ENCODE peak calls at places on chromosomes 16 and 17, in four cellular contexts. Z is OCI-M1; W is Caki2; Y is activated CD4-positive, alpha-beta T cell treated with anti-CD3 and anti-CD28 coated beads, Interleukin-2, amount 10 ng/mL, durations not matched to agents 7 days and 5 days. S is an unnamed sample.

GRCh38 chr17:956905-957304 is 22.7 kb downstream of the NXN start:
- DNase-seq in Z (no peak), W (peak), Y (no peak), S (peak)

GRCh38 chr16:14013571-14014283 is 57.4 kb upstream of the MRTFB start:
- DNase-seq in Z (no peak), W (peak), Y (no peak), S (peak)

GRCh38 chr17:56710986-56711385 is 117.5 kb downstream of the NOG start:
- DNase-seq in Z (no peak), W (no peak), Y (no peak), S (no peak)

GRCh38 chr16:10616395-10616743 is 36.0 kb upstream of the EMP2 start:
- DNase-seq in Z (no peak), W (no peak), Y (no peak), S (no peak)

GRCh38 chr17:41537990-41538389 is 9.9 kb upstream of the KRT19 start:
- DNase-seq in Z (no peak), W (no peak), Y (no peak), S (no peak)

GRCh38 chr16:89024546-89024945 is 47.5 kb upstream of the CBFA2T3 start:
- DNase-seq in Z (no peak), W (no peak), Y (no peak), S (no peak)

GRCh38 chr17:74089869-74090464 is 113.5 kb upstream of the RPL38 start:
- DNase-seq in Z (peak), W (peak), Y (peak), S (peak)

GRCh38 chr16:56279132-56279531 is 87.8 kb downstream of the GNAO1 start:
- DNase-seq in Z (no peak), W (no peak), Y (peak), S (no peak)

GRCh38 chr16:89117975-89118289 is 24.3 kb downstream of the ACSF3 start:
- DNase-seq in Z (no peak), W (no peak), Y (no peak), S (no peak)

GRCh38 chr17:64622931-64623654 is 39.0 kb downstream of the SMURF2 start:
- DNase-seq in Z (no peak), W (peak), Y (no peak), S (peak)

GRCh38 chr16:20799599-20799998 is 6.7 kb downstream of the ERI2 start:
- DNase-seq in Z (peak), W (peak), Y (no peak), S (peak)

GRCh38 chr16:83552193-83552592 is 255.6 kb upstream of the HSBP1 start:
- DNase-seq in Z (no peak), W (peak), Y (no peak), S (peak)

GRCh38 chr17:8002646-8003593 is 505 bp downstream of the GUCY2D start:
- DNase-seq in Z (no peak), W (no peak), Y (no peak), S (peak)

GRCh38 chr16:50259334-50260205 is 6.8 kb upstream of the ADCY7 start:
- DNase-seq in Z (no peak), W (no peak), Y (no peak), S (peak)

GRCh38 chr16:30844671-30845449 is 49.0 kb downstream of the BCL7C start:
- DNase-seq in Z (peak), W (peak), Y (peak), S (peak)

GRCh38 chr17:58403312-58403711 is 14.0 kb downstream of the RNF43 start:
- DNase-seq in Z (no peak), W (no peak), Y (no peak), S (no peak)

GRCh38 chr17:67443931-67444597 is 67.0 kb downstream of the PITPNC1 start:
- DNase-seq in Z (no peak), W (no peak), Y (no peak), S (peak)

GRCh38 chr17:80474231-80474932 is 2.0 kb downstream of the NPTX1 start:
- DNase-seq in Z (peak), W (peak), Y (peak), S (no peak)

GRCh38 chr17:40122466-40122943 is 734 bp downstream of the MSL1 start:
- DNase-seq in Z (peak), W (peak), Y (no peak), S (no peak)

GRCh38 chr17:47731396-47731795 is 1.6 kb upstream of the TBX21 start:
- DNase-seq in Z (no peak), W (no peak), Y (no peak), S (no peak)

GRCh38 chr16:86364653-86365380 is 145.5 kb upstream of the FOXF1 start:
- DNase-seq in Z (no peak), W (no peak), Y (no peak), S (no peak)

GRCh38 chr17:9432121-9432866 is 143.3 kb downstream of the STX8 start:
- DNase-seq in Z (no peak), W (no peak), Y (no peak), S (peak)

GRCh38 chr16:57480127-57480753 is 6.1 kb downstream of the DOK4 start:
- DNase-seq in Z (no peak), W (peak), Y (no peak), S (peak)

GRCh38 chr17:74417178-74418045 is 14.5 kb upstream of the GPRC5C start:
- DNase-seq in Z (no peak), W (peak), Y (no peak), S (no peak)

GRCh38 chr16:87206646-87207451 is 110.3 kb downstream of the C16orf95 start:
- DNase-seq in Z (no peak), W (no peak), Y (no peak), S (peak)

GRCh38 chr16:46607529-46607928 is 13.7 kb downstream of the SHCBP1 start:
- DNase-seq in Z (peak), W (peak), Y (no peak), S (peak)

GRCh38 chr17:67578058-67578457 is 139.7 kb upstream of the NOL11 start:
- DNase-seq in Z (no peak), W (no peak), Y (no peak), S (no peak)

GRCh38 chr16:12535535-12536411 is 267.9 kb downstream of the CPPED1 start:
- DNase-seq in Z (peak), W (peak), Y (peak), S (peak)

GRCh38 chr16:83002351-83003334 is 375.9 kb downstream of the CDH13 start:
- DNase-seq in Z (no peak), W (peak), Y (no peak), S (peak)

GRCh38 chr16:16075463-16076399 is 126.3 kb downstream of the ABCC1 start:
- DNase-seq in Z (no peak), W (no peak), Y (no peak), S (peak)

GRCh38 chr17:64747938-64748540 is 85.9 kb upstream of the SMURF2 start:
- DNase-seq in Z (no peak), W (no peak), Y (no peak), S (no peak)

S was measured in foreskin fibroblast.